ENCODE peak calls at places on chromosome 5, in six cellular contexts. U is T-helper 17 cell; B is activated CD4-positive, CD25-positive, alpha-beta regulatory T cell; Z is H7; G is fibroblast of the aortic adventitia; O is foreskin keratinocyte. I is an unnamed sample.

GRCh38 chr5:116289276-116289675 is 204.5 kb downstream of the COMMD10 start:
- DNase-seq in U (no peak), B (no peak), Z (peak; percentile 18), G (no peak), O (no peak), I (no peak)

GRCh38 chr5:72138943-72139467 is 31.7 kb downstream of the MAP1B start:
- DNase-seq in U (no peak), B (no peak), Z (no peak), G (peak; percentile 97), O (peak; percentile 93), I (peak; percentile 88)

GRCh38 chr5:72133212-72133990 is 26.1 kb downstream of the MAP1B start:
- DNase-seq in U (no peak), B (no peak), Z (no peak), G (peak; percentile 78), O (peak; percentile 74), I (peak; percentile 74)

GRCh38 chr5:178786859-178787499 is 56.5 kb upstream of the ZNF354A start:
- DNase-seq in U (no peak), B (no peak), Z (no peak), G (peak; percentile 9), O (peak; percentile 88), I (peak; percentile 34)

GRCh38 chr5:153678617-153679329 is 188.3 kb downstream of the GRIA1 start:
- DNase-seq in U (no peak), B (no peak), Z (no peak), G (peak; percentile 30), O (no peak), I (peak; percentile 66)

GRCh38 chr5:161399996-161400562 is 146.4 kb downstream of the GABRB2 start:
- DNase-seq in U (no peak), B (no peak), Z (no peak), G (no peak), O (no peak), I (no peak)

GRCh38 chr5:142512680-142513042 is 173.2 kb downstream of the FGF1 start:
- DNase-seq in U (no peak), B (no peak), Z (no peak), G (no peak), O (no peak), I (peak; percentile 42)

GRCh38 chr5:66247176-66247960 is 103.3 kb downstream of the SREK1 start:
- DNase-seq in U (no peak), B (no peak), Z (no peak), G (peak; percentile 50), O (peak; percentile 62), I (peak; percentile 83)

GRCh38 chr5:143355710-143356109 is 47.8 kb downstream of the NR3C1 start:
- DNase-seq in U (peak; percentile 48), B (no peak), Z (no peak), G (peak; percentile 95), O (peak; percentile 89), I (peak; percentile 96)

GRCh38 chr5:89016741-89017312 is 133.8 kb upstream of the MEF2C start:
- DNase-seq in U (no peak), B (no peak), Z (no peak), G (no peak), O (no peak), I (no peak)

GRCh38 chr5:172078027-172078426 is 71.6 kb upstream of the FBXW11 start:
- DNase-seq in U (no peak), B (no peak), Z (no peak), G (no peak), O (no peak), I (no peak)

GRCh38 chr5:135660826-135661555 is 82.2 kb upstream of the CXCL14 start:
- DNase-seq in U (no peak), B (no peak), Z (no peak), G (no peak), O (peak; percentile 20), I (no peak)

GRCh38 chr5:79511945-79512493 is 1.9 kb downstream of the HOMER1 start:
- DNase-seq in U (no peak), B (no peak), Z (no peak), G (no peak), O (no peak), I (no peak)

GRCh38 chr5:139895647-139896046 is 100.0 kb downstream of the PSD2 start:
- DNase-seq in U (no peak), B (no peak), Z (no peak), G (peak; percentile 9), O (no peak), I (no peak)

GRCh38 chr5:127186657-127187056 is 103.9 kb upstream of the MEGF10 start:
- DNase-seq in U (no peak), B (no peak), Z (no peak), G (peak; percentile 21), O (peak; percentile 63), I (no peak)

GRCh38 chr5:64273276-64273675 is 107.6 kb downstream of the RNF180 start:
- DNase-seq in U (no peak), B (no peak), Z (no peak), G (peak; percentile 2), O (peak; percentile 3), I (no peak)

GRCh38 chr5:68303038-68303738 is 87.6 kb downstream of the PIK3R1 start:
- DNase-seq in U (no peak), B (no peak), Z (no peak), G (no peak), O (peak; percentile 95), I (peak; percentile 21)

GRCh38 chr5:177113566-177114424 is 19.8 kb upstream of the NSD1 start:
- DNase-seq in U (peak; percentile 76), B (peak; percentile 62), Z (peak; percentile 92), G (peak; percentile 81), O (peak; percentile 53), I (peak; percentile 81)

GRCh38 chr5:38866362-38867070 is 20.7 kb downstream of the OSMR start:
- DNase-seq in U (no peak), B (no peak), Z (no peak), G (no peak), O (no peak), I (no peak)

GRCh38 chr5:91670565-91670964 is 287.4 kb upstream of the ARRDC3 start:
- DNase-seq in U (no peak), B (no peak), Z (peak; percentile 3), G (no peak), O (no peak), I (no peak)

GRCh38 chr5:125659316-125660071 is 763.7 kb upstream of the GRAMD2B start:
- DNase-seq in U (no peak), B (no peak), Z (peak; percentile 1), G (peak; percentile 77), O (no peak), I (peak; percentile 43)

GRCh38 chr5:169801781-169802180 is 164.7 kb downstream of the DOCK2 start:
- DNase-seq in U (no peak), B (no peak), Z (no peak), G (peak; percentile 37), O (no peak), I (peak; percentile 25)